ENCODE peak calls at places on chromosomes 7 and 10, in four cellular contexts. One of them, this sample, is unnamed. For H3K27me3, the result is how much of the 10 kb centered on the place peaks cover.

GRCh38 chr7:39566056-39566921 is at the start of gene YAE1:
- DNase-seq in hepatocyte: peak
- DNase-seq in fibroblast of lung: peak
- DNase-seq in ovary: peak
- DNase-seq in this sample: peak

GRCh38 chr10:123889821-123890220 is 1.8 kb downstream of the CPXM2 start:
- DNase-seq in hepatocyte: no peak
- DNase-seq in fibroblast of lung: no peak
- DNase-seq in ovary: no peak
- DNase-seq in this sample: no peak

GRCh38 chr10:63866747-63867140 is 345.5 kb downstream of the REEP3 start:
- DNase-seq in hepatocyte: peak
- DNase-seq in fibroblast of lung: peak
- DNase-seq in ovary: no peak
- DNase-seq in this sample: no peak

GRCh38 chr10:93006435-93007039 is 54.1 kb upstream of the CYP26C1 start:
- DNase-seq in hepatocyte: peak
- DNase-seq in fibroblast of lung: peak
- DNase-seq in ovary: no peak
- DNase-seq in this sample: no peak

GRCh38 chr10:21141946-21142345 is 244.8 kb upstream of the NEBL start:
- DNase-seq in hepatocyte: no peak
- DNase-seq in fibroblast of lung: no peak
- DNase-seq in ovary: no peak
- DNase-seq in this sample: no peak

GRCh38 chr10:7590271-7590670 is 76.5 kb downstream of the ITIH5 start:
- DNase-seq in hepatocyte: no peak
- DNase-seq in fibroblast of lung: no peak
- DNase-seq in ovary: no peak
- DNase-seq in this sample: no peak

GRCh38 chr10:49441488-49442476 is 45.9 kb upstream of the DRGX start:
- DNase-seq in hepatocyte: no peak
- DNase-seq in fibroblast of lung: no peak
- DNase-seq in ovary: no peak
- DNase-seq in this sample: no peak

GRCh38 chr7:98077762-98078161 is 28.9 kb upstream of the LMTK2 start:
- DNase-seq in hepatocyte: no peak
- DNase-seq in fibroblast of lung: no peak
- DNase-seq in ovary: no peak
- DNase-seq in this sample: no peak

GRCh38 chr10:47244560-47245500 is 55.2 kb upstream of the GDF10 start:
- DNase-seq in hepatocyte: no peak
- DNase-seq in fibroblast of lung: no peak
- DNase-seq in ovary: no peak
- DNase-seq in this sample: no peak

GRCh38 chr10:25504306-25504705 is 329.5 kb downstream of the GPR158 start:
- DNase-seq in hepatocyte: no peak
- DNase-seq in fibroblast of lung: no peak
- DNase-seq in ovary: no peak
- DNase-seq in this sample: no peak

GRCh38 chr7:25877802-25878789 is 273.9 kb upstream of the NFE2L3 start:
- DNase-seq in hepatocyte: no peak
- DNase-seq in fibroblast of lung: no peak
- DNase-seq in ovary: no peak
- DNase-seq in this sample: no peak

GRCh38 chr10:116312534-116312933 is 11.7 kb upstream of the CCDC172 start:
- DNase-seq in hepatocyte: no peak
- DNase-seq in fibroblast of lung: no peak
- DNase-seq in ovary: no peak
- DNase-seq in this sample: no peak

GRCh38 chr10:86163522-86164215 is 202.9 kb downstream of the GRID1 start:
- DNase-seq in hepatocyte: peak
- DNase-seq in fibroblast of lung: no peak
- DNase-seq in ovary: peak
- DNase-seq in this sample: no peak

GRCh38 chr10:3897156-3897555 is 112.1 kb upstream of the KLF6 start:
- DNase-seq in hepatocyte: no peak
- DNase-seq in fibroblast of lung: peak
- DNase-seq in ovary: no peak
- DNase-seq in this sample: no peak

GRCh38 chr10:59212399-59212798 is 36.0 kb downstream of the PHYHIPL start:
- DNase-seq in hepatocyte: no peak
- DNase-seq in fibroblast of lung: peak
- DNase-seq in ovary: no peak
- DNase-seq in this sample: no peak

GRCh38 chr7:38169862-38170261 is 8.2 kb upstream of the STARD3NL start:
- DNase-seq in hepatocyte: no peak
- DNase-seq in fibroblast of lung: peak
- DNase-seq in ovary: no peak
- DNase-seq in this sample: peak

GRCh38 chr10:98293550-98294269 is 25.7 kb upstream of the LOXL4 start:
- DNase-seq in hepatocyte: no peak
- DNase-seq in fibroblast of lung: peak
- DNase-seq in ovary: no peak
- DNase-seq in this sample: no peak

GRCh38 chr7:92425311-92425947 is 21.9 kb upstream of the GATAD1 start:
- DNase-seq in hepatocyte: no peak
- DNase-seq in fibroblast of lung: no peak
- DNase-seq in ovary: no peak
- DNase-seq in this sample: no peak

GRCh38 chr10:49272251-49273081 is 26.5 kb upstream of the C10orf71 start:
- DNase-seq in hepatocyte: no peak
- DNase-seq in fibroblast of lung: no peak
- DNase-seq in ovary: no peak
- DNase-seq in this sample: peak

GRCh38 chr7:35792472-35793224 is 8.2 kb upstream of the SEPTIN7 start:
- DNase-seq in hepatocyte: no peak
- DNase-seq in fibroblast of lung: no peak
- DNase-seq in ovary: no peak
- DNase-seq in this sample: no peak

GRCh38 chr10:52443419-52444388 is 129.6 kb downstream of the DKK1 start:
- DNase-seq in hepatocyte: no peak
- DNase-seq in fibroblast of lung: peak
- DNase-seq in ovary: no peak
- DNase-seq in this sample: no peak

GRCh38 chr7:10973942-10974716 is 457 bp downstream of the PHF14 start:
- DNase-seq in hepatocyte: peak
- DNase-seq in fibroblast of lung: peak
- DNase-seq in ovary: peak
- DNase-seq in this sample: peak

GRCh38 chr10:78691301-78692030 is 377.3 kb upstream of the ZMIZ1 start:
- DNase-seq in hepatocyte: no peak
- DNase-seq in fibroblast of lung: no peak
- DNase-seq in ovary: no peak
- DNase-seq in this sample: no peak

GRCh38 chr10:102398172-102399020 is 2.9 kb downstream of the NFKB2 start:
- DNase-seq in hepatocyte: no peak
- DNase-seq in fibroblast of lung: no peak
- DNase-seq in ovary: peak
- DNase-seq in this sample: no peak

GRCh38 chr10:17038627-17039026 is 91.0 kb downstream of the CUBN start:
- DNase-seq in hepatocyte: no peak
- DNase-seq in fibroblast of lung: peak
- DNase-seq in ovary: peak
- DNase-seq in this sample: peak

GRCh38 chr7:45160374-45160773 is 2.8 kb downstream of the RAMP3 start:
- DNase-seq in hepatocyte: no peak
- DNase-seq in fibroblast of lung: no peak
- DNase-seq in ovary: no peak
- DNase-seq in this sample: peak

GRCh38 chr7:54831046-54831643 is 72.1 kb upstream of the SEC61G start:
- DNase-seq in hepatocyte: no peak
- DNase-seq in fibroblast of lung: no peak
- DNase-seq in ovary: no peak
- DNase-seq in this sample: no peak
- H3K27ac ChIP-seq in hepatocyte: no peak
- H3K27ac ChIP-seq in fibroblast of lung: no peak
- H3K27ac ChIP-seq in ovary: no peak
- H3K27ac ChIP-seq in this sample: no peak

GRCh38 chr10:61662794-61663259 is at the start of gene CABCOCO1:
- DNase-seq in hepatocyte: peak
- DNase-seq in fibroblast of lung: peak
- DNase-seq in ovary: peak
- DNase-seq in this sample: peak
- TF ChIP-seq CTCF in hepatocyte: peak
- TF ChIP-seq CTCF in fibroblast of lung: no peak
- TF ChIP-seq CTCF in ovary: no peak
- TF ChIP-seq CTCF in this sample: peak

GRCh38 chr10:107163086-107163880 is 1.2 kb downstream of the SORCS1 start:
- DNase-seq in hepatocyte: peak
- DNase-seq in fibroblast of lung: no peak
- DNase-seq in ovary: no peak
- DNase-seq in this sample: no peak
- H3K27me3 ChIP-seq in hepatocyte: half or more
- H3K27me3 ChIP-seq in fibroblast of lung: under half
- H3K27me3 ChIP-seq in ovary: under half
- H3K27me3 ChIP-seq in this sample: under half

GRCh38 chr7:111753968-111754367 is 191.7 kb upstream of the IMMP2L start:
- DNase-seq in hepatocyte: no peak
- DNase-seq in fibroblast of lung: no peak
- DNase-seq in ovary: no peak
- DNase-seq in this sample: no peak

GRCh38 chr7:111755388-111755787 is 193.1 kb upstream of the IMMP2L start:
- DNase-seq in hepatocyte: no peak
- DNase-seq in fibroblast of lung: no peak
- DNase-seq in ovary: no peak
- DNase-seq in this sample: no peak

GRCh38 chr7:111760043-111760442 is 197.8 kb upstream of the IMMP2L start:
- DNase-seq in hepatocyte: no peak
- DNase-seq in fibroblast of lung: no peak
- DNase-seq in ovary: no peak
- DNase-seq in this sample: no peak

GRCh38 chr7:111758332-111758731 is 196.0 kb upstream of the IMMP2L start:
- DNase-seq in hepatocyte: peak
- DNase-seq in fibroblast of lung: no peak
- DNase-seq in ovary: no peak
- DNase-seq in this sample: no peak

GRCh38 chr7:111756687-111757178 is 194.4 kb upstream of the IMMP2L start:
- DNase-seq in hepatocyte: peak
- DNase-seq in fibroblast of lung: peak
- DNase-seq in ovary: peak
- DNase-seq in this sample: peak
- H3K27ac ChIP-seq in hepatocyte: no peak
- H3K27ac ChIP-seq in fibroblast of lung: peak
- H3K27ac ChIP-seq in ovary: no peak
- H3K27ac ChIP-seq in this sample: no peak

GRCh38 chr7:94064541-94065191 is 60.5 kb upstream of the BET1 start:
- DNase-seq in hepatocyte: no peak
- DNase-seq in fibroblast of lung: peak
- DNase-seq in ovary: no peak
- DNase-seq in this sample: no peak
- TF ChIP-seq CTCF in hepatocyte: no peak
- TF ChIP-seq CTCF in fibroblast of lung: no peak
- TF ChIP-seq CTCF in ovary: no peak
- TF ChIP-seq CTCF in this sample: no peak

GRCh38 chr10:133094866-133095265 is 7.1 kb downstream of the ADGRA1 start:
- DNase-seq in hepatocyte: no peak
- DNase-seq in fibroblast of lung: no peak
- DNase-seq in ovary: no peak
- DNase-seq in this sample: no peak
- H3K27me3 ChIP-seq in hepatocyte: under half
- H3K27me3 ChIP-seq in fibroblast of lung: under half
- H3K27me3 ChIP-seq in ovary: under half
- H3K27me3 ChIP-seq in this sample: under half

This sample was measured in psoas muscle.